ENCODE peak calls at places on chromosomes 11 and 22, in five cellular contexts. T, F, Q, O and V are unnamed samples.

GRCh38 chr11:113249491-113249763 is 65.0 kb upstream of the TTC12 start:
- DNase-seq in T (no peak), F (no peak), Q (no peak), O (no peak), V (no peak)

GRCh38 chr22:46749682-46750529 is 11.9 kb upstream of the CERK start:
- DNase-seq in T (no peak), F (no peak), Q (no peak), O (no peak), V (no peak)

GRCh38 chr11:63829823-63830489 is 9.0 kb upstream of the MARK2 start:
- DNase-seq in T (no peak), F (no peak), Q (no peak), O (no peak), V (no peak)

GRCh38 chr11:11408436-11409221 is 55.6 kb upstream of the CSNK2A3 start:
- DNase-seq in T (no peak), F (no peak), Q (no peak), O (no peak), V (no peak)

GRCh38 chr22:39306456-39307361 is 12.7 kb downstream of the RPL3 start:
- DNase-seq in T (no peak), F (no peak), Q (peak; percentile 32), O (no peak), V (no peak)

GRCh38 chr11:118639899-118640298 is 32.5 kb downstream of the PHLDB1 start:
- DNase-seq in T (no peak), F (no peak), Q (no peak), O (no peak), V (no peak)

GRCh38 chr11:76835928-76836612 is 24.6 kb upstream of the ACER3 start:
- DNase-seq in T (no peak), F (no peak), Q (no peak), O (peak; percentile 68), V (no peak)

GRCh38 chr11:9726313-9727022 is 62.6 kb downstream of the SWAP70 start:
- DNase-seq in T (no peak), F (peak; percentile 57), Q (no peak), O (no peak), V (peak; percentile 64)

GRCh38 chr11:35272391-35272821 is 133.4 kb downstream of the CD44 start:
- DNase-seq in T (no peak), F (no peak), Q (peak; percentile 21), O (no peak), V (no peak)

GRCh38 chr11:67374571-67375276 is 1.3 kb upstream of the CLCF1 start:
- DNase-seq in T (no peak), F (no peak), Q (no peak), O (no peak), V (no peak)

GRCh38 chr22:32475428-32476010 is 908 bp downstream of the FBXO7 start:
- DNase-seq in T (no peak), F (no peak), Q (no peak), O (no peak), V (no peak)

GRCh38 chr11:86671386-86672006 is 920 bp downstream of the ME3 start:
- DNase-seq in T (peak; percentile 86), F (no peak), Q (no peak), O (peak; percentile 80), V (no peak)

GRCh38 chr11:44777537-44778199 is 50.9 kb downstream of the TSPAN18 start:
- DNase-seq in T (peak; percentile 40), F (no peak), Q (no peak), O (no peak), V (no peak)